ENCODE peak calls at places on chromosomes 16 and 17, in nine cellular contexts. J is H7, B is pancreas, F is MM.1S, Y is RWPE2, P is body of pancreas, R is colonic mucosa, W is heart left ventricle, T is lower leg skin. H is an unnamed sample.
A peak's percentile ranks its signal among the peaks of the same experiment; 100 is the strongest.

GRCh38 chr17:81731271-81731670 is 19.2 kb downstream of the SLC25A10 start:
- DNase-seq in R (no peak), T (no peak), W (no peak), B (no peak), Y (no peak), F (peak; percentile 47), P (no peak), J (no peak), H (peak; percentile 41)

GRCh38 chr16:83622010-83622409 is 185.8 kb upstream of the HSBP1 start:
- DNase-seq in F (no peak), T (no peak), Y (no peak), B (no peak), P (no peak), J (no peak), R (no peak), W (no peak), H (no peak)

GRCh38 chr17:11140028-11140427 is 101.0 kb upstream of the SHISA6 start:
- DNase-seq in F (no peak), Y (no peak), P (no peak), W (no peak), B (no peak), R (no peak), T (no peak), J (no peak), H (no peak)

GRCh38 chr16:66512589-66513404 is 37.1 kb downstream of the TK2 start:
- DNase-seq in F (no peak), T (no peak), R (no peak), P (peak; percentile 42), J (no peak), B (no peak), Y (no peak), W (no peak), H (no peak)

GRCh38 chr17:65564793-65565192 is 3.3 kb upstream of the AXIN2 start:
- DNase-seq in T (no peak), W (no peak), R (no peak), F (no peak), P (peak; percentile 83), J (no peak), B (peak; percentile 61), Y (no peak), H (no peak)

GRCh38 chr17:7834554-7834890 is 505 bp downstream of the KDM6B start:
- DNase-seq in J (peak; percentile 75), P (peak; percentile 62), W (peak; percentile 81), B (peak; percentile 74), T (no peak), R (peak; percentile 88), Y (no peak), F (peak; percentile 42), H (no peak)

GRCh38 chr16:67893791-67894399 is 841 bp downstream of the PSKH1 start:
- DNase-seq in R (peak; percentile 58), P (no peak), W (no peak), T (no peak), J (no peak), F (peak; percentile 18), Y (no peak), B (no peak), H (no peak)

GRCh38 chr17:74128456-74128855 is 75.0 kb upstream of the RPL38 start:
- DNase-seq in Y (peak; percentile 33), T (no peak), P (no peak), F (no peak), R (no peak), B (no peak), W (no peak), J (no peak), H (no peak)

GRCh38 chr17:75263051-75263450 is 1.4 kb downstream of the MRPS7 start:
- DNase-seq in R (no peak), J (no peak), Y (no peak), W (no peak), F (no peak), T (no peak), B (no peak), P (no peak), H (no peak)

DNA sequence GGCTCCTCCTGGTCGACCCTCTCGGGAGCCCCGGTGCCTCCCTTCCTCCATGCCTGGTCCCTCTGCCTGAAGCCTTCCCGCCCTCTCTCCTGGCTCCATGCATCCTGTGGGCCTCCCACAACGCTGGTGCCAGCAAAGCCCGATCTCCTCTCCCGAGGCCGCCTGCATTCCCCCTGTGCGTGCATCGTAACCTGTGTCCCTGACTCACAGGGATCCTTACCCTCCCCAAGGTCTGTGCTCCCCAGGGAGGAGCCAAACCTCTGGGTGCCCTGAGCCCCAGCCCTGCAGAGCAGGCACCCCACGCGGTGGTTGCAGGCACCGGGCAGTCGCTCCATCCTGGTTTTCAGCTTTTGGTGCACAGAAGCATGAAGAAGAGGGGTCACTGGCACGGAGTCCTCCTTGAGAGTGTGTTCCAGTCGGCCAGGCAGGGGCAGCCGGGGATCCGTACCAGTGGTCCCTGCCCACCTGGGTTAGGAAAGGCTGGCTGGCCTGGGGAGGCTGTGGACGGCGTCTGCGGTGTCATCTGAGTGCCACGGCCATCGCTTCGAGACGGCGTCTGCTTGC is 1.8 kb upstream of the ENPP7 start:
- DNase-seq in F (no peak), Y (no peak), J (no peak), W (no peak), B (no peak), R (no peak), P (no peak), T (no peak), H (no peak)
- H3K4me3 ChIP-seq in F (peak overlapping the region; percentile 47), Y (no peak overlapping the region), J (no peak overlapping the region), W (peak overlapping the region; percentile 59), B (peak overlapping the region; percentile 43), R (no peak overlapping the region), P (no peak overlapping the region), T (no peak overlapping the region), H (peak overlapping the region; percentile 15)

GRCh38 chr16:1311212-1311737 is 1.8 kb downstream of the UBE2I start:
- DNase-seq in W (no peak), B (peak; percentile 58), R (no peak), F (no peak), T (no peak), Y (no peak), J (peak; percentile 82), P (no peak), H (no peak)

GRCh38 chr16:1313721-1314120 is 4.3 kb downstream of the UBE2I start:
- DNase-seq in T (no peak), F (no peak), R (no peak), Y (no peak), P (no peak), W (no peak), B (no peak), J (peak; percentile 59), H (no peak)

GRCh38 chr16:1312459-1312801 is 3.0 kb downstream of the UBE2I start:
- DNase-seq in J (peak; percentile 53), W (no peak), B (no peak), T (no peak), R (no peak), F (no peak), P (no peak), Y (no peak), H (no peak)

GRCh38 chr16:1311738-1312458 is 2.5 kb downstream of the UBE2I start:
- DNase-seq in Y (peak; percentile 51), P (no peak), T (no peak), J (peak; percentile 58), B (peak; percentile 58), W (peak; percentile 69), R (no peak), F (no peak), H (no peak)

GRCh38 chr16:1312903-1313302 is 3.5 kb downstream of the UBE2I start:
- DNase-seq in F (no peak), B (no peak), Y (no peak), J (peak; percentile 45), T (no peak), R (no peak), W (no peak), P (no peak), H (no peak)
- H3K4me3 ChIP-seq in F (no peak overlapping the region), B (no peak overlapping the region), Y (no peak overlapping the region), J (no peak overlapping the region), T (no peak overlapping the region), R (no peak overlapping the region), W (no peak overlapping the region), P (no peak overlapping the region), H (no peak overlapping the region)

DNA sequence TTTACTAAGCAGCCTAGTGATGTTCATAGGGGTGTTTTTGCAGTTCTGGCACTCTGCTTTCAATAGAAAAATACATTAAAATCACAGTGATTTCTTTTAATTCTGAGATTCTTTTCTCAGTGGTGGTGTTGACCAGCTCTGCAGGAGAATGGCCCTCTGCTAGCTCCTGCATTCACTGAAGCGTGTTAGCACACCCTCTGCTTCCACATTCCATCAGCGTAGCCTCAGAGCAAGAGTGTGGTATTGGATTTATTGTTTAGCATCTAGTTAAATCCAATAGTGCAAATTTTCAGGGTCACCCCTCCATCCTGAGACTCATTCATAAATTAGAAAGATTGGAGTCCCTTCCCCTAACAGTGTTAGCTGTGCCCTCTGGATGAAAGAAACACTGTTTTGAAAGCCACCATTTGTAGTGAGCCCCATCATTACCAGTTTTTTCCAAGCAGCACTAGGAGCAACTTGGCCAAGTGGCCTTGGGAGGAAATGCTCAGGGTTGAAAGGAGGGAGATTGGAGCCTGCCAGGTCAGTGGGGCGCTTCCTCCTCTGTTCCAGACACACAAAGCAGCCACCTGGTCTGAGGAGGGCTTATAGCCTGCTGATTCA is 45.7 kb downstream of the B9D1 start:
- DNase-seq in B (no peak), T (no peak), P (no peak), W (no peak), Y (no peak), F (no peak), J (no peak), R (no peak), H (no peak)
- H3K4me3 ChIP-seq in B (no peak overlapping the region), T (no peak overlapping the region), P (no peak overlapping the region), W (no peak overlapping the region), Y (no peak overlapping the region), F (no peak overlapping the region), J (no peak overlapping the region), R (no peak overlapping the region), H (no peak overlapping the region)

DNA sequence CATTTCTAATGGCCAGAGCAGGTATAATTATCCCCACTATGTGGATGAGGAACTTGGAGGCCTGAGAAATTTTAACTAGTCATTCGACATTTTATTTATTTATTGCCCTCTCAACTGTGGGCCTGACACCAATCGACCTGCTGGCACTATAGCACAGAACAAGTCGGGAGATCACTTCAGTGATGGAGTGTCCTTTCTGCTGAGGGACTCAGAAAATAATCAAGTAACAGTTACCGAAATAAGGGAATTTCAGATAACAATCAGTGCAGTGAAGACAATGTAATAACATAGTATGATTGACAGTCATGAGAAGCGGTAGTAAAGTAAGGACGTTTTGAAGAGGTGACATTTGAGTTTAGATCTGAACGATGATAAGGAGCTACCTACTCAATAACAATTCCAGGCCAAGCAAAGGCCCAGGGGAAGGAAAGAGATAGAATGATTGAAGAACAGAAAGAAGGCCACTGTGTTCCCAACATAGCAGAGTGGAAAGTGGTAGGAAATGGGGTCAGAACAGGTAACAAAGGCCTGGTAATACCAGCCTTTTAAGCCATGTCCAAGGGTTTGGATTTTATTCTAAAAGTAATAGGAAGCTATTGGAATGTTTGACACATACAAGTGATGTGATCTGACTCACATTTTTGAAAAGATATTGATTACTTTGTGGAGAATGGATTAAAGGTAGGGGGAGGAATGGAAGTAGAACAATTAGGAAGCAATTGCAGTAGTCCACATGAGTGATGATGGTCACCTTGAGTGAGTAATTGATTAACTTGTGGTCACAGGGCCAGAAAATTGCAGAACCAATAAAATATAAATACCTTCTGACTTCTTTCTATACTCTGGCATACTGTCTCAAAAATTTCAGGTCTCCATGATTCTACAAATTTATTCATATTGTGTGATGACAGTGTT is 1.4 kb downstream of the STXBP4 start:
- DNase-seq in T (no peak), P (no peak), J (no peak), B (no peak), W (no peak), Y (no peak), R (no peak), F (no peak), H (no peak)
- H3K4me3 ChIP-seq in T (no peak overlapping the region), P (no peak overlapping the region), J (no peak overlapping the region), B (peak overlapping the region; percentile 86), W (peak overlapping the region; percentile 87), Y (peak overlapping the region; percentile 86), R (no peak overlapping the region), F (peak overlapping the region; percentile 78), H (peak overlapping the region; percentile 90)